ENCODE peak calls at places on chromosomes 6 and 20, in five cellular contexts. One of them, this sample, is unnamed.

GRCh38 chr6:79601020-79601609 is 30.0 kb upstream of the SH3BGRL2 start:
- DNase-seq in IMR-90: peak
- DNase-seq in cardiac muscle cell: no peak
- DNase-seq in colonic mucosa: no peak
- DNase-seq in epithelial cell of esophagus: peak
- DNase-seq in this sample: peak

GRCh38 chr6:19892250-19892649 is 55.1 kb downstream of the ID4 start:
- DNase-seq in IMR-90: no peak
- DNase-seq in cardiac muscle cell: no peak
- DNase-seq in colonic mucosa: no peak
- DNase-seq in epithelial cell of esophagus: peak
- DNase-seq in this sample: peak

GRCh38 chr6:34696189-34696738 is 303 bp downstream of the ILRUN start:
- DNase-seq in IMR-90: peak
- DNase-seq in cardiac muscle cell: peak
- DNase-seq in colonic mucosa: no peak
- DNase-seq in epithelial cell of esophagus: peak
- DNase-seq in this sample: peak

GRCh38 chr20:4245542-4245941 is 230.2 kb upstream of the RNF24 start:
- DNase-seq in IMR-90: no peak
- DNase-seq in cardiac muscle cell: no peak
- DNase-seq in colonic mucosa: no peak
- DNase-seq in epithelial cell of esophagus: no peak
- DNase-seq in this sample: no peak

GRCh38 chr6:118890997-118891790 is 2.8 kb upstream of the ASF1A start:
- DNase-seq in IMR-90: no peak
- DNase-seq in cardiac muscle cell: no peak
- DNase-seq in colonic mucosa: no peak
- DNase-seq in epithelial cell of esophagus: no peak
- DNase-seq in this sample: no peak

GRCh38 chr6:143806282-143807102 is 36.6 kb upstream of the LTV1 start:
- DNase-seq in IMR-90: peak
- DNase-seq in cardiac muscle cell: no peak
- DNase-seq in colonic mucosa: no peak
- DNase-seq in epithelial cell of esophagus: peak
- DNase-seq in this sample: no peak

GRCh38 chr6:42162384-42162783 is 10.8 kb upstream of the GUCA1A start:
- DNase-seq in IMR-90: no peak
- DNase-seq in cardiac muscle cell: peak
- DNase-seq in colonic mucosa: no peak
- DNase-seq in epithelial cell of esophagus: no peak
- DNase-seq in this sample: no peak

GRCh38 chr6:81751388-81752083 is 945 bp downstream of the TENT5A start:
- DNase-seq in IMR-90: peak
- DNase-seq in cardiac muscle cell: peak
- DNase-seq in colonic mucosa: peak
- DNase-seq in epithelial cell of esophagus: peak
- DNase-seq in this sample: peak

GRCh38 chr20:38633577-38634093 is 32.0 kb downstream of the ARHGAP40 start:
- DNase-seq in IMR-90: peak
- DNase-seq in cardiac muscle cell: peak
- DNase-seq in colonic mucosa: peak
- DNase-seq in epithelial cell of esophagus: peak
- DNase-seq in this sample: peak

DNA sequence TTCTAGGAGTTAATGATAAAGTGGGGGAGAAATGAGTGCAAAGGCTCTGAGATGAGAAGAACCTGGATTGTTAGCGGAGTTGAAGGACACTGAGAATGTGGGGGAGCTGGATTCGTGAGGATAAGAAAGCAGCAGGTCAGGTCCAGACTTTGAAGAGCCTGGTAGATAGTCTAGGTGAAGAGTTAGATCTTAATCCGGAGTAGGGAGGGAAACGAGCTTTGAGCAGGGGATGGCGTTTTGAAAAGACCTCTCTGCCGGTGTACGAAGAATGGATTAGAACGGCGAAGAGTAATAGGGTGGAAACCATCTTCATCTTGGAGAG is 487 bp upstream of the PHF20 start:
- DNase-seq in IMR-90: no peak
- DNase-seq in cardiac muscle cell: no peak
- DNase-seq in colonic mucosa: no peak
- DNase-seq in epithelial cell of esophagus: no peak
- DNase-seq in this sample: no peak
- H3K4me3 ChIP-seq in IMR-90: peak
- H3K4me3 ChIP-seq in cardiac muscle cell: no peak
- H3K4me3 ChIP-seq in colonic mucosa: no peak
- H3K4me3 ChIP-seq in epithelial cell of esophagus: peak
- H3K4me3 ChIP-seq in this sample: peak

GRCh38 chr6:3455121-3455489 is 1.7 kb downstream of the SLC22A23 start:
- DNase-seq in IMR-90: no peak
- DNase-seq in cardiac muscle cell: peak
- DNase-seq in colonic mucosa: peak
- DNase-seq in epithelial cell of esophagus: peak
- DNase-seq in this sample: peak
- H3K4me3 ChIP-seq in IMR-90: no peak
- H3K4me3 ChIP-seq in cardiac muscle cell: peak
- H3K4me3 ChIP-seq in colonic mucosa: peak
- H3K4me3 ChIP-seq in epithelial cell of esophagus: peak
- H3K4me3 ChIP-seq in this sample: peak

DNA sequence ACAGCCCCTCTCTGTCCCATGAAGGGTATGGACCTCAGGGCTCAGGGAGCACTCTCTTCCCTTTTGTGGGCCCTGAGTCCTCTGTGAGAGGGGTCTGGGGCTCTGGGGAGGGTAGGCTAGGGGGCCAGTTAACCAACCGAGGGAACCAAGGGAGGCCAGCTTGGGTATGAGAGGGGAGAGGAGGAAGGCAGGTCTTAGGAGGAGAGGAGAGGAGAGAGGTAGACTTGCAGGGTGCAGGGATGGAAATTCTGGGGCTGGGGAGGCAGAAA is 720 bp downstream of the DUSP15 start:
- DNase-seq in IMR-90: no peak
- DNase-seq in cardiac muscle cell: no peak
- DNase-seq in colonic mucosa: no peak
- DNase-seq in epithelial cell of esophagus: no peak
- DNase-seq in this sample: no peak
- H3K4me3 ChIP-seq in IMR-90: no peak
- H3K4me3 ChIP-seq in cardiac muscle cell: peak
- H3K4me3 ChIP-seq in colonic mucosa: peak
- H3K4me3 ChIP-seq in epithelial cell of esophagus: peak
- H3K4me3 ChIP-seq in this sample: peak

GRCh38 chr20:50817776-50818172 is 22.9 kb downstream of the BCAS4 start:
- DNase-seq in IMR-90: no peak
- DNase-seq in cardiac muscle cell: no peak
- DNase-seq in colonic mucosa: no peak
- DNase-seq in epithelial cell of esophagus: no peak
- DNase-seq in this sample: no peak
- H3K4me3 ChIP-seq in IMR-90: no peak
- H3K4me3 ChIP-seq in cardiac muscle cell: no peak
- H3K4me3 ChIP-seq in colonic mucosa: no peak
- H3K4me3 ChIP-seq in epithelial cell of esophagus: no peak
- H3K4me3 ChIP-seq in this sample: no peak

GRCh38 chr6:7542878-7543394 is 1.5 kb downstream of the DSP start:
- DNase-seq in IMR-90: peak
- DNase-seq in cardiac muscle cell: peak
- DNase-seq in colonic mucosa: peak
- DNase-seq in epithelial cell of esophagus: peak
- DNase-seq in this sample: peak
- H3K4me3 ChIP-seq in IMR-90: peak
- H3K4me3 ChIP-seq in cardiac muscle cell: peak
- H3K4me3 ChIP-seq in colonic mucosa: peak
- H3K4me3 ChIP-seq in epithelial cell of esophagus: peak
- H3K4me3 ChIP-seq in this sample: peak

GRCh38 chr6:10404799-10405524 is 9.9 kb downstream of the TFAP2A start:
- DNase-seq in IMR-90: no peak
- DNase-seq in cardiac muscle cell: no peak
- DNase-seq in colonic mucosa: no peak
- DNase-seq in epithelial cell of esophagus: no peak
- DNase-seq in this sample: peak

GRCh38 chr6:10406556-10406955 is 8.3 kb downstream of the TFAP2A start:
- DNase-seq in IMR-90: no peak
- DNase-seq in cardiac muscle cell: no peak
- DNase-seq in colonic mucosa: no peak
- DNase-seq in epithelial cell of esophagus: peak
- DNase-seq in this sample: no peak

GRCh38 chr6:10407674-10408054 is 7.2 kb downstream of the TFAP2A start:
- DNase-seq in IMR-90: no peak
- DNase-seq in cardiac muscle cell: no peak
- DNase-seq in colonic mucosa: no peak
- DNase-seq in epithelial cell of esophagus: no peak
- DNase-seq in this sample: no peak

GRCh38 chr6:10409160-10409765 is 5.6 kb downstream of the TFAP2A start:
- DNase-seq in IMR-90: no peak
- DNase-seq in cardiac muscle cell: no peak
- DNase-seq in colonic mucosa: no peak
- DNase-seq in epithelial cell of esophagus: no peak
- DNase-seq in this sample: no peak

GRCh38 chr6:10407018-10407673 is 7.7 kb downstream of the TFAP2A start:
- DNase-seq in IMR-90: no peak
- DNase-seq in cardiac muscle cell: no peak
- DNase-seq in colonic mucosa: no peak
- DNase-seq in epithelial cell of esophagus: peak
- DNase-seq in this sample: no peak
- H3K4me3 ChIP-seq in IMR-90: no peak
- H3K4me3 ChIP-seq in cardiac muscle cell: no peak
- H3K4me3 ChIP-seq in colonic mucosa: no peak
- H3K4me3 ChIP-seq in epithelial cell of esophagus: peak
- H3K4me3 ChIP-seq in this sample: no peak

DNA sequence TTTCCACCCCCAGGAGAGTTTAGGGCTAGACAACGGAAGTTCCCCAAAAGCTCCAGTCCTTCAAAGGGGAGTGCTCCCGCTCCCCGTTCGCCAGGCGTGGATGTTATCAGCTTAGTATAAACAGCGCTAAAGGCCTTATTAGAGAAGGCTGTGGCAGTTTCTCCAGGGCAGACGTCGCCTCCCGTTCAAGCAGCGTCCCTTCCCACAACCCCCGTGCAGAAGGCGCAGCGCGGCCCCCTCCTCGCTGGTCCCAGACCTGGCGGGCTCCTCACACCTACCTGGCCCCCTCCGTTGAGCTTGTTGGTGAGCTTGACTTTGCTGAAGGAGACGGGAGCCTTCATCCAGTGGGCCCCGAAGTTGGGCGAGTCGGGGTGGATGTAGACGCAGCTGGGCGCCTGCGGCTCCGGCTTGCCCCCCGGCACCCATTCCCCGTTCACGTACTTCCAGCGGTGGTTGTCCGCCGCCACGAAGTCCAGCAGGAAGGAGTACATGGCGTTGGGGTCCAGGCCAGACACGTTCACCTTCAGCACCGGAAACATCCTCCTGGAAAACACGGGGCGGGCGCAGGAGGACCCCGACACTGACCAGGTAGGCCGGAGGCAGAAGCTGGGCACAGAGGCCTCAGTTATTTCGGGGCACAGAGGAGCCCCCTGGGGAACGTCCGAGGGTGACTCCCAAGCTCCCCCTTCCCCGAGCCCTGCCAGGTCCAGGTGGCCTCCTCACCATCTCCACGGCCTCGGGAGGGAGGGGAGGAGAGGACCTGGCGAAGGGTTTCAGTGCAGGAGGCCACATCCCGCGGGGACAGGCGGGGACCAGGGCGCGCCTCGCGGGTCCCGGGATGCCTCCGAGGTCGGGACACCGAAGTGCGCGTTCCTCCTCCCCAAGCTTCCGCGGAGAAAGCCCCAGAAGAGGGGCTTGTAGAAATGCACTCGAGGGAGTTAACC is 1.1 kb downstream of the TBXT start:
- DNase-seq in IMR-90: no peak
- DNase-seq in cardiac muscle cell: no peak
- DNase-seq in colonic mucosa: no peak
- DNase-seq in epithelial cell of esophagus: no peak
- DNase-seq in this sample: no peak
- H3K4me3 ChIP-seq in IMR-90: no peak
- H3K4me3 ChIP-seq in cardiac muscle cell: no peak
- H3K4me3 ChIP-seq in colonic mucosa: no peak
- H3K4me3 ChIP-seq in epithelial cell of esophagus: no peak
- H3K4me3 ChIP-seq in this sample: no peak

DNA sequence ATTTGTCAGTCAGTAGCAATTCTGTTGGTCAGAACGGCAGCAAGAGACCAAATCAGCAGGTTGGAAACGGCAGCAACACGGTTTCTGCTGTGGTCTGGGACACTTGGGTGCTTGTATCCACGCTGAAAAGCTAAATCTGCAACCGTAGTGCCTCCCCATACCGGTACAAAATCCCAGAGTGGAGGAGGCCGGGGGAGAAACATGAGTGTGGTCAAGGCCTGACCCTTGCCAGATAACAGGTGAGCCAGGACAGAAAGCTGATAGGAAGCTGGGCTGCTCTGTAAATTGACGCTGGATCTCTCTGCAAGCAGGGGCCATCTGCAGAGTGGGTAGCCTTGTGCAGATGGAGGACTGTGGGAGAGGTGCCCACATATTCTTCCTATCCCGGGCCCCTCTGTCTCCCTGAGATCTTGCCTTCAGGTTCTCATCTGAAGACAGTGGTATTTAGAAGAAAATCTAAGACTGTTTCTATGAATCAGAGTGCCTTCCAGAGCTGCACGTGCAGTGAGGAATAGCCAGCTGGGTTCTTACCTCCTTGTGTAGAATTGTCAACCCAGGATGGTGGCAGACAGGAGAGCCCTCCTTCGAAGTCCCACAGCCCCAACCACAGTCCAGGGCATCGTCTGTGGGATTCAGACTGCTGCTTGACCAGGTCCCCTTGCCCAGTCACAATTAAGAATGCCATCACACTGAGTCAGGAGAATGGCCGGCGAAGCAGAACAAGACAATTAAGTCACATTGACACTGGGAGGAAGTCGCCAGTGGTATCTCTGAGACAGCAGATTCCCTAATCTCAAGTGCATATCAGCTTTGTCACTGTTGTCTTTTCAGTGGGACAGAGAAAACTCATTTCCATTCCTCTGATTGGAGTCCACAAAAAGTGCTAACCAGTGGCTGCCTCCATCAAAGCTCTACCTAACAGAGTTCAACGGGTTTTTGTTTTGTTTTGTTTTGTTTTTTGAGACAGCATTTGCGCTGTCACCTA is 100.0 kb upstream of the RIPOR2 start:
- DNase-seq in IMR-90: no peak
- DNase-seq in cardiac muscle cell: peak
- DNase-seq in colonic mucosa: no peak
- DNase-seq in epithelial cell of esophagus: no peak
- DNase-seq in this sample: no peak
- H3K4me3 ChIP-seq in IMR-90: no peak
- H3K4me3 ChIP-seq in cardiac muscle cell: no peak
- H3K4me3 ChIP-seq in colonic mucosa: no peak
- H3K4me3 ChIP-seq in epithelial cell of esophagus: no peak
- H3K4me3 ChIP-seq in this sample: no peak